ENCODE peak calls at places on chromosomes 7 and 10, in seven cellular contexts. One of them, this sample, is unnamed.

GRCh38 chr7:127252736-127253288 is at the start of gene GRM8:
- DNase-seq in lower lobe of right lung: peak
- DNase-seq in hepatocyte: peak
- DNase-seq in AG10803: peak
- DNase-seq in AG04449: no peak
- DNase-seq in IMR-90: peak
- DNase-seq in transverse colon: peak
- DNase-seq in this sample: no peak

GRCh38 chr7:18834574-18835361 is 282.7 kb downstream of the TWIST1 start:
- DNase-seq in lower lobe of right lung: no peak
- DNase-seq in AG04449: no peak
- DNase-seq in AG10803: peak
- DNase-seq in hepatocyte: no peak
- DNase-seq in IMR-90: no peak
- DNase-seq in transverse colon: no peak
- DNase-seq in this sample: no peak

GRCh38 chr7:105457619-105458018 is 64.5 kb downstream of the PUS7 start:
- DNase-seq in AG04449: no peak
- DNase-seq in hepatocyte: no peak
- DNase-seq in AG10803: no peak
- DNase-seq in transverse colon: no peak
- DNase-seq in lower lobe of right lung: no peak
- DNase-seq in IMR-90: no peak
- DNase-seq in this sample: no peak

GRCh38 chr7:74002474-74003017 is 25.4 kb upstream of the ELN start:
- DNase-seq in transverse colon: peak
- DNase-seq in hepatocyte: no peak
- DNase-seq in lower lobe of right lung: peak
- DNase-seq in AG04449: peak
- DNase-seq in AG10803: peak
- DNase-seq in IMR-90: peak
- DNase-seq in this sample: peak

GRCh38 chr10:63128443-63128842 is 4.7 kb upstream of the NRBF2 start:
- DNase-seq in transverse colon: no peak
- DNase-seq in lower lobe of right lung: no peak
- DNase-seq in AG04449: peak
- DNase-seq in hepatocyte: no peak
- DNase-seq in AG10803: peak
- DNase-seq in IMR-90: peak
- DNase-seq in this sample: no peak

GRCh38 chr10:119246862-119247549 is 39.6 kb downstream of the GRK5 start:
- DNase-seq in AG10803: peak
- DNase-seq in AG04449: peak
- DNase-seq in hepatocyte: no peak
- DNase-seq in lower lobe of right lung: peak
- DNase-seq in transverse colon: no peak
- DNase-seq in IMR-90: peak
- DNase-seq in this sample: peak

GRCh38 chr7:7564323-7564780 is 2.3 kb upstream of the MIOS start:
- DNase-seq in AG10803: peak
- DNase-seq in AG04449: peak
- DNase-seq in transverse colon: no peak
- DNase-seq in IMR-90: peak
- DNase-seq in hepatocyte: peak
- DNase-seq in lower lobe of right lung: no peak
- DNase-seq in this sample: peak

GRCh38 chr10:98259606-98260319 is 8.2 kb downstream of the LOXL4 start:
- DNase-seq in transverse colon: no peak
- DNase-seq in IMR-90: peak
- DNase-seq in AG10803: peak
- DNase-seq in lower lobe of right lung: no peak
- DNase-seq in AG04449: no peak
- DNase-seq in hepatocyte: no peak
- DNase-seq in this sample: no peak

GRCh38 chr7:94062372-94062771 is 58.2 kb upstream of the BET1 start:
- DNase-seq in lower lobe of right lung: no peak
- DNase-seq in AG04449: no peak
- DNase-seq in hepatocyte: no peak
- DNase-seq in IMR-90: peak
- DNase-seq in AG10803: peak
- DNase-seq in transverse colon: no peak
- DNase-seq in this sample: no peak

DNA sequence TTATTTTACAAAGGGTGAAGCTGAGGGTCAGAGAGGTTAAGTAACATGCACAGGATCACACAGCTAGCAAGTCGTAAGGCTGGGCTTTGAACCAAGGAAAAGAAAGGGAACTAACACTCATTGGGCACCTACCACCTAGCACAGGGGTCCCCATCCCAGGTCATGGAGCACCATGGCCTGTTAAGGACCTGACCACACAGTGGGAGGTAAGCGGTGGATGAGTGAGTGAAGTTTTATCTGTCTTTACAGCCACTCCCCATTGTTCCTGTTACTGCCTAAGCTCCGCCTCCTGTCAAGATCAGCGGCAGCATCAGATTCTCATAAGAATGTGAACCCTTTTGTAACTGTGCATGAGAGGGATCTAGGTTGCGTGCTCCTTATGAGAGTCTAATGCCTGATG is 222.8 kb downstream of the RAB11FIP2 start:
- DNase-seq in AG10803: no peak
- DNase-seq in IMR-90: no peak
- DNase-seq in transverse colon: no peak
- DNase-seq in lower lobe of right lung: no peak
- DNase-seq in hepatocyte: no peak
- DNase-seq in AG04449: no peak
- DNase-seq in this sample: no peak
- TF ChIP-seq CTCF in AG10803: no peak
- TF ChIP-seq CTCF in IMR-90: no peak
- TF ChIP-seq CTCF in transverse colon: no peak
- TF ChIP-seq CTCF in lower lobe of right lung: no peak
- TF ChIP-seq CTCF in hepatocyte: no peak
- TF ChIP-seq CTCF in AG04449: no peak
- TF ChIP-seq CTCF in this sample: no peak

GRCh38 chr10:6200588-6201510 is 1.9 kb upstream of the PFKFB3 start:
- DNase-seq in lower lobe of right lung: no peak
- DNase-seq in transverse colon: peak
- DNase-seq in hepatocyte: no peak
- DNase-seq in AG04449: no peak
- DNase-seq in IMR-90: peak
- DNase-seq in AG10803: peak
- DNase-seq in this sample: no peak
- H3K4me3 ChIP-seq in lower lobe of right lung: peak
- H3K4me3 ChIP-seq in transverse colon: peak
- H3K4me3 ChIP-seq in hepatocyte: peak
- H3K4me3 ChIP-seq in AG04449: peak
- H3K4me3 ChIP-seq in IMR-90: peak
- H3K4me3 ChIP-seq in AG10803: peak
- H3K4me3 ChIP-seq in this sample: peak

GRCh38 chr10:99796928-99797327 is 14.5 kb downstream of the ABCC2 start:
- DNase-seq in lower lobe of right lung: no peak
- DNase-seq in hepatocyte: no peak
- DNase-seq in AG04449: no peak
- DNase-seq in IMR-90: no peak
- DNase-seq in transverse colon: no peak
- DNase-seq in AG10803: no peak
- DNase-seq in this sample: no peak

GRCh38 chr10:99798031-99798430 is 15.6 kb downstream of the ABCC2 start:
- DNase-seq in hepatocyte: no peak
- DNase-seq in lower lobe of right lung: no peak
- DNase-seq in IMR-90: no peak
- DNase-seq in transverse colon: no peak
- DNase-seq in AG10803: no peak
- DNase-seq in AG04449: no peak
- DNase-seq in this sample: no peak

GRCh38 chr10:99798920-99799319 is 16.5 kb downstream of the ABCC2 start:
- DNase-seq in hepatocyte: no peak
- DNase-seq in IMR-90: no peak
- DNase-seq in AG04449: no peak
- DNase-seq in AG10803: no peak
- DNase-seq in transverse colon: no peak
- DNase-seq in lower lobe of right lung: no peak
- DNase-seq in this sample: no peak

GRCh38 chr10:99804471-99804870 is 22.0 kb downstream of the ABCC2 start:
- DNase-seq in transverse colon: no peak
- DNase-seq in AG10803: no peak
- DNase-seq in hepatocyte: no peak
- DNase-seq in IMR-90: no peak
- DNase-seq in lower lobe of right lung: no peak
- DNase-seq in AG04449: no peak
- DNase-seq in this sample: no peak

GRCh38 chr10:99799613-99800012 is 17.2 kb downstream of the ABCC2 start:
- DNase-seq in IMR-90: no peak
- DNase-seq in hepatocyte: no peak
- DNase-seq in lower lobe of right lung: no peak
- DNase-seq in AG04449: no peak
- DNase-seq in transverse colon: no peak
- DNase-seq in AG10803: no peak
- DNase-seq in this sample: no peak
- TF ChIP-seq CTCF in IMR-90: no peak
- TF ChIP-seq CTCF in hepatocyte: no peak
- TF ChIP-seq CTCF in lower lobe of right lung: no peak
- TF ChIP-seq CTCF in AG04449: no peak
- TF ChIP-seq CTCF in transverse colon: no peak
- TF ChIP-seq CTCF in AG10803: no peak
- TF ChIP-seq CTCF in this sample: no peak

GRCh38 chr7:50273870-50274269 is 30.6 kb upstream of the IKZF1 start:
- DNase-seq in hepatocyte: no peak
- DNase-seq in transverse colon: no peak
- DNase-seq in AG10803: no peak
- DNase-seq in lower lobe of right lung: no peak
- DNase-seq in IMR-90: no peak
- DNase-seq in AG04449: no peak
- DNase-seq in this sample: no peak
- H3K4me3 ChIP-seq in hepatocyte: no peak
- H3K4me3 ChIP-seq in transverse colon: no peak
- H3K4me3 ChIP-seq in AG10803: no peak
- H3K4me3 ChIP-seq in lower lobe of right lung: no peak
- H3K4me3 ChIP-seq in IMR-90: no peak
- H3K4me3 ChIP-seq in AG04449: no peak
- H3K4me3 ChIP-seq in this sample: no peak